ENCODE peak calls at places on chromosome 19, in seven cellular contexts. V is body of pancreas, Y is stomach, Q is A673, W is cardiac muscle cell, A is GM23338, K is fibroblast of lung. G is an unnamed sample. For H3K36me3, the result is how much of the 10 kb centered on the place peaks cover.

GRCh38 chr19:28542394-28543243 is 670.3 kb downstream of the UQCRFS1 start:
- DNase-seq in Y (no peak), A (no peak), V (no peak), Q (no peak), W (no peak), K (no peak), G (no peak)

GRCh38 chr19:35228177-35228930 is at the start of gene FAM187B:
- DNase-seq in Y (no peak), A (no peak), K (no peak), W (no peak), V (no peak), Q (no peak), G (no peak)

GRCh38 chr19:39372047-39372802 is 18.7 kb downstream of the PAF1 start:
- DNase-seq in A (no peak), Q (peak), Y (peak), W (no peak), K (peak), V (peak), G (peak)

GRCh38 chr19:42290523-42291436 is 11.2 kb upstream of the PRR19 start:
- DNase-seq in K (no peak), A (peak), V (no peak), W (peak), Q (peak), Y (no peak), G (no peak)

GRCh38 chr19:13149628-13150186 is 468 bp downstream of the STX10 start:
- DNase-seq in Y (peak), K (peak), Q (peak), W (peak), A (peak), V (peak), G (peak)

GRCh38 chr19:28396259-28396940 is 816.6 kb downstream of the UQCRFS1 start:
- DNase-seq in Y (no peak), W (peak), V (no peak), A (peak), Q (no peak), K (no peak), G (no peak)

GRCh38 chr19:29121684-29122083 is 91.3 kb downstream of the UQCRFS1 start:
- DNase-seq in K (no peak), Q (no peak), A (peak), Y (no peak), V (peak), W (no peak), G (no peak)

GRCh38 chr19:49447485-49448431 is 3.9 kb downstream of the PIH1D1 start:
- DNase-seq in A (peak), V (peak), Y (no peak), K (no peak), Q (peak), W (no peak), G (no peak)

GRCh38 chr19:46206176-46206575 is 23.4 kb upstream of the IGFL1 start:
- DNase-seq in Q (no peak), W (no peak), V (no peak), A (no peak), Y (no peak), K (no peak), G (no peak)

GRCh38 chr19:55831846-55832245 is at the start of gene NLRP11:
- DNase-seq in Q (no peak), W (no peak), A (no peak), K (no peak), V (no peak), Y (no peak), G (no peak)

GRCh38 chr19:32373614-32374295 is 28.3 kb downstream of the ZNF507 start:
- DNase-seq in Q (peak), A (no peak), K (peak), Y (peak), V (peak), W (peak), G (no peak)

GRCh38 chr19:13841339-13842293 is 35.3 kb upstream of the NANOS3 start:
- DNase-seq in W (no peak), K (no peak), Q (no peak), V (peak), Y (peak), A (no peak), G (peak)

GRCh38 chr19:3176715-3177501 is 1.7 kb upstream of the S1PR4 start:
- DNase-seq in A (no peak), V (no peak), K (peak), W (no peak), Q (peak), Y (peak), G (peak)

GRCh38 chr19:51024924-51025323 is 1.5 kb downstream of the KLK11 start:
- DNase-seq in K (no peak), Q (no peak), A (no peak), Y (no peak), V (no peak), W (no peak), G (no peak)

GRCh38 chr19:38674388-38675133 is 27.1 kb downstream of the ACTN4 start:
- DNase-seq in Q (no peak), A (no peak), Y (no peak), K (peak), W (peak), V (no peak), G (no peak)

GRCh38 chr19:51652266-51652665 is 5.6 kb upstream of the SIGLEC14 start:
- DNase-seq in V (no peak), Q (no peak), A (no peak), Y (no peak), W (no peak), K (no peak), G (no peak)

GRCh38 chr19:19485161-19485997 is 30.0 kb downstream of the TSSK6 start:
- DNase-seq in A (no peak), W (no peak), V (no peak), Y (no peak), Q (no peak), K (peak), G (no peak)

GRCh38 chr19:51701468-51702100 is 8.5 kb downstream of the SPACA6 start:
- DNase-seq in W (no peak), Y (no peak), K (no peak), A (no peak), Q (no peak), V (no peak), G (no peak)

GRCh38 chr19:18503337-18503970 is 18.4 kb downstream of the ELL start:
- DNase-seq in V (no peak), A (no peak), K (no peak), Y (no peak), Q (no peak), W (no peak), G (no peak)

GRCh38 chr19:23823952-23824389 is 65.3 kb upstream of the ZNF681 start:
- DNase-seq in V (no peak), A (peak), Q (peak), W (peak), K (peak), Y (no peak), G (no peak)

GRCh38 chr19:43555185-43555770 is 20.0 kb downstream of the XRCC1 start:
- DNase-seq in Q (peak), V (peak), W (peak), A (peak), Y (peak), K (peak), G (peak)

GRCh38 chr19:43586346-43586745 is 9.6 kb downstream of the IRGQ start:
- DNase-seq in Q (no peak), W (no peak), K (no peak), A (no peak), Y (no peak), V (no peak), G (no peak)

GRCh38 chr19:9171393-9171991 is 7.3 kb upstream of the OR7D2 start:
- DNase-seq in Q (no peak), V (no peak), K (no peak), W (no peak), A (no peak), Y (no peak), G (no peak)

GRCh38 chr19:35946203-35946602 is 10.0 kb downstream of the LRFN3 start:
- DNase-seq in W (no peak), Y (no peak), V (no peak), A (no peak), K (no peak), Q (no peak), G (no peak)

GRCh38 chr19:5436101-5436947 is 18.9 kb upstream of the ZNRF4 start:
- DNase-seq in W (peak), V (no peak), K (no peak), Y (no peak), A (peak), Q (peak), G (no peak)

GRCh38 chr19:13962738-13963602 is 10.7 kb downstream of the DCAF15 start:
- DNase-seq in K (peak), V (no peak), A (peak), Q (no peak), Y (no peak), W (no peak), G (no peak)

GRCh38 chr19:51564791-51565190 is 6.3 kb upstream of the ZNF175 start:
- DNase-seq in W (no peak), Q (no peak), K (no peak), V (no peak), Y (no peak), A (peak), G (no peak)

GRCh38 chr19:18733196-18733647 is 49.7 kb downstream of the CRTC1 start:
- DNase-seq in W (no peak), K (peak), A (no peak), Q (peak), V (peak), Y (peak), G (no peak)

GRCh38 chr19:41861846-41862245 is 1.8 kb downstream of the RPS19 start:
- DNase-seq in A (no peak), K (no peak), W (no peak), V (no peak), Y (no peak), Q (no peak), G (no peak)

GRCh38 chr19:46374526-46375475 is 27.9 kb downstream of the PPP5C start:
- DNase-seq in K (no peak), V (peak), A (no peak), Y (no peak), Q (no peak), W (no peak), G (no peak)

GRCh38 chr19:45677351-45678230 is 9.6 kb downstream of the GIPR start:
- DNase-seq in K (peak), V (peak), A (peak), W (peak), Q (peak), Y (peak), G (peak)

GRCh38 chr19:38735257-38735686 is 9.0 kb downstream of the CAPN12 start:
- DNase-seq in A (peak), W (peak), Q (no peak), V (peak), Y (peak), K (no peak), G (peak)

GRCh38 chr19:55579766-55580621 is 654 bp downstream of the ZNF579 start:
- DNase-seq in A (peak), Y (no peak), K (peak), W (peak), Q (no peak), V (no peak), G (no peak)

DNA sequence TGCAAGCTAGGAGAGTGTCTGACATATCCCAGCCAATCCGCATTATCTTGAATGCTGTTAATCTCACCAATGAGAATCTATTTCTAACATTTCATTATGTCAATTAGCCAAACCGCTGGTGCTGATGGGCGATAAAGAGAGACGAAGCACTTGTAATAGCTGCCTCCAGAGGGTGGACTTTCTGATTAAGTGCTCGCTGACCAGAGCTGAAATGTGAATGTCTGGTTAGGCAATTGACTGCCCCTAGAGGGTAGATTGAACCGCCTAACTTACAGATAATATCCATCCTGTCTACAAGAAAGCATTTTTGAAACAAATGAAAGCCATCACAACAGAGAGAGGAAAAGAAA is 552 bp upstream of the GRWD1 start:
- DNase-seq in Q (peak), Y (no peak), A (peak), W (peak), K (peak), V (peak), G (no peak)
- TF ChIP-seq CTCF in Q (peak), Y (peak), A (peak), W (peak), K (peak), V (peak), G (peak)

DNA sequence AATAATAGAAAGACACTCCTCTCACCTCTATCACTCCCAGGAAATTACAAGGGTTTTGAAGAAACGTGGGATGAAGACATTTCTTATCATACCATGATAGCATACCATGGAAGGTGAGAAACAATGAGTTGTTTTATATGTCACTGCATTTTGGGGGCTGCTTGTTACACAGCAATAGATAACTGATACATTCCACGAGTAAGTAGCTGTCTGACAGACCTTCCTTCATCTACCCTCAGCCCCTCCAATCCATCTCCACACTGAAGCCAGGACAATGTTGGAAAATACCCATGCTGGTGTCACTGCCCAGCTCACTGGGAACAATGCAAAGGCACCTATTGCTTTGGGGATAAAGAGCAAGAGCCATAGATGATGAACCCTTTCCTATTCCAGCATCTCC is 68.9 kb upstream of the USP29 start:
- DNase-seq in Y (no peak), A (no peak), V (no peak), K (no peak), Q (no peak), W (no peak), G (no peak)
- H3K36me3 ChIP-seq in Y (under half), A (under half), V (under half), K (under half), Q (under half), W (under half), G (under half)

GRCh38 chr19:44600466-44600865 is 12.9 kb upstream of the IGSF23 start:
- DNase-seq in Y (no peak), K (peak), Q (no peak), W (no peak), V (no peak), A (no peak), G (no peak)

GRCh38 chr19:44602071-44602470 is 11.3 kb upstream of the IGSF23 start:
- DNase-seq in K (no peak), V (peak), W (no peak), Y (peak), A (no peak), Q (no peak), G (no peak)

GRCh38 chr19:44604241-44604640 is 9.1 kb upstream of the IGSF23 start:
- DNase-seq in K (no peak), A (no peak), Y (no peak), W (no peak), V (no peak), Q (no peak), G (no peak)

GRCh38 chr19:44605547-44605946 is 7.8 kb upstream of the IGSF23 start:
- DNase-seq in Y (no peak), V (no peak), Q (no peak), A (no peak), K (no peak), W (no peak), G (no peak)

GRCh38 chr19:44603201-44603945 is 10.0 kb upstream of the IGSF23 start:
- DNase-seq in V (no peak), K (peak), Y (no peak), W (no peak), Q (no peak), A (no peak), G (no peak)
- TF ChIP-seq CTCF in V (no peak), K (no peak), Y (no peak), W (no peak), Q (no peak), A (no peak), G (no peak)

GRCh38 chr19:10828981-10829821 is 6.8 kb downstream of the TMED1 start:
- DNase-seq in A (peak), Y (no peak), W (no peak), K (no peak), V (no peak), Q (no peak), G (peak)
- H3K36me3 ChIP-seq in A (under half), Y (half or more), W (under half), K (under half), V (under half), Q (under half), G (half or more)

G was measured in lower lobe of right lung.